ENCODE peak calls at places on chromosomes 12 and 14, in four cellular contexts. C is stimulated activated CD8-positive, alpha-beta memory T cell treated with anti-CD3 and anti-CD28 coated beads, Interleukin-15, amount 100 ng/mL, for 1 hour; B is cardiac muscle cell; G is GM04504. D is an unnamed sample.
A peak's percentile ranks its signal among the peaks of the same experiment; 100 is the strongest.

GRCh38 chr12:103677341-103677740 is 90.3 kb downstream of the STAB2 start:
- DNase-seq in C (no peak), B (no peak), G (no peak), D (no peak)

GRCh38 chr14:50434530-50434929 is 37.8 kb upstream of the CDKL1 start:
- DNase-seq in C (no peak), B (no peak), G (no peak), D (no peak)

GRCh38 chr12:106157802-106158201 is 19.0 kb upstream of the NUAK1 start:
- DNase-seq in C (no peak), B (no peak), G (no peak), D (no peak)

GRCh38 chr12:6849427-6849826 is 1.7 kb downstream of the CDCA3 start:
- DNase-seq in C (no peak), B (no peak), G (no peak), D (no peak)

GRCh38 chr12:2555487-2556082 is 239.2 kb upstream of the FKBP4 start:
- DNase-seq in C (no peak), B (no peak), G (no peak), D (no peak)

GRCh38 chr14:49512147-49512551 is 74.0 kb downstream of the RPS29 start:
- DNase-seq in C (no peak), B (peak; percentile 34), G (peak; percentile 35), D (peak; percentile 38)

GRCh38 chr12:113194971-113195391 is 9.5 kb downstream of the RITA1 start:
- DNase-seq in C (no peak), B (peak; percentile 68), G (no peak), D (peak; percentile 90)

GRCh38 chr14:88933203-88933602 is 108.8 kb downstream of the TTC8 start:
- DNase-seq in C (no peak), B (peak; percentile 11), G (no peak), D (no peak)

GRCh38 chr14:102500190-102500661 is 9.3 kb downstream of the ANKRD9 start:
- DNase-seq in C (no peak), B (peak; percentile 96), G (peak; percentile 74), D (peak; percentile 53)

GRCh38 chr14:33932526-33933292 is 18.2 kb downstream of the EGLN3 start:
- DNase-seq in C (no peak), B (peak; percentile 80), G (no peak), D (peak; percentile 52)

GRCh38 chr14:85131523-85131922 is 398.4 kb upstream of the FLRT2 start:
- DNase-seq in C (no peak), B (no peak), G (no peak), D (no peak)

GRCh38 chr12:104951759-104952509 is 6.2 kb downstream of the SLC41A2 start:
- DNase-seq in C (no peak), B (peak; percentile 49), G (no peak), D (peak; percentile 11)

GRCh38 chr14:93037354-93037753 is 78.4 kb downstream of the ITPK1 start:
- DNase-seq in C (no peak), B (no peak), G (no peak), D (no peak)

GRCh38 chr14:101591121-101591520 is 29.8 kb downstream of the DIO3 start:
- DNase-seq in C (no peak), B (peak; percentile 18), G (no peak), D (no peak)

GRCh38 chr12:104546575-104546974 is 89.8 kb downstream of the CHST11 start:
- DNase-seq in C (no peak), B (no peak), G (no peak), D (no peak)

GRCh38 chr14:101193126-101193844 is 289.8 kb upstream of the RTL1 start:
- DNase-seq in C (no peak), B (no peak), G (no peak), D (no peak)

GRCh38 chr14:93980464-93981201 is 4.3 kb upstream of the ASB2 start:
- DNase-seq in C (no peak), B (peak; percentile 7), G (no peak), D (peak; percentile 93)

GRCh38 chr12:3725267-3726115 is 27.4 kb downstream of the CRACR2A start:
- DNase-seq in C (no peak), B (peak; percentile 32), G (no peak), D (no peak)

GRCh38 chr12:122995503-122996187 is 15.2 kb downstream of the ARL6IP4 start:
- DNase-seq in C (no peak), B (no peak), G (no peak), D (peak; percentile 40)

GRCh38 chr12:124640096-124640495 is 72.7 kb upstream of the NCOR2 start:
- DNase-seq in C (no peak), B (peak; percentile 49), G (no peak), D (no peak)

GRCh38 chr12:21065845-21066244 is 65.1 kb upstream of the SLCO1B1 start:
- DNase-seq in C (no peak), B (peak; percentile 6), G (no peak), D (no peak)

D was measured in myocyte.